ENCODE peak calls at places on chromosomes 12 and 14, in six cellular contexts. D, I, S, V, C and R are unnamed samples.

GRCh38 chr12:32198555-32198954 is 91.9 kb downstream of the BICD1 start:
- DNase-seq in D (no peak), I (no peak), S (no peak), V (no peak), C (no peak), R (peak)

GRCh38 chr14:100165376-100165775 is 5.9 kb upstream of the DEGS2 start:
- DNase-seq in D (peak), I (no peak), S (no peak), V (no peak), C (no peak), R (peak)

GRCh38 chr14:95835331-95835730 is 41.3 kb upstream of the TUNAR start:
- DNase-seq in D (no peak), I (no peak), S (no peak), V (no peak), C (no peak), R (no peak)

GRCh38 chr12:26878661-26879119 is 45.7 kb upstream of the ITPR2 start:
- DNase-seq in D (no peak), I (peak), S (peak), V (no peak), C (peak), R (no peak)

GRCh38 chr14:55399912-55400311 is 11.7 kb downstream of the ATG14 start:
- DNase-seq in D (no peak), I (no peak), S (no peak), V (no peak), C (no peak), R (peak)

GRCh38 chr12:51393676-51394545 is 2.7 kb upstream of the GALNT6 start:
- DNase-seq in D (peak), I (peak), S (peak), V (no peak), C (no peak), R (peak)

GRCh38 chr12:126734738-126735137 is 1532.2 kb upstream of the TMEM132C start:
- DNase-seq in D (no peak), I (no peak), S (no peak), V (no peak), C (no peak), R (no peak)

GRCh38 chr14:30621354-30621953 is 665 bp upstream of the SCFD1 start:
- DNase-seq in D (peak), I (no peak), S (peak), V (no peak), C (peak), R (peak)

GRCh38 chr12:110543252-110543959 is 39.7 kb downstream of the PPTC7 start:
- DNase-seq in D (no peak), I (peak), S (peak), V (peak), C (peak), R (peak)

GRCh38 chr12:25352078-25352918 is 101.6 kb upstream of the KRAS start:
- DNase-seq in D (no peak), I (no peak), S (no peak), V (peak), C (no peak), R (no peak)

GRCh38 chr12:77845831-77846230 is 15.1 kb downstream of the NAV3 start:
- DNase-seq in D (no peak), I (no peak), S (no peak), V (no peak), C (no peak), R (peak)

GRCh38 chr12:9588749-9589148 is 19.0 kb downstream of the KLRB1 start:
- DNase-seq in D (no peak), I (no peak), S (no peak), V (no peak), C (no peak), R (no peak)

GRCh38 chr14:77717608-77718305 is 9.9 kb downstream of the SLIRP start:
- DNase-seq in D (no peak), I (no peak), S (no peak), V (no peak), C (no peak), R (no peak)

GRCh38 chr12:106118278-106118820 is 20.4 kb downstream of the NUAK1 start:
- DNase-seq in D (no peak), I (no peak), S (no peak), V (no peak), C (no peak), R (no peak)

GRCh38 chr12:58172433-58173073 is 231.2 kb downstream of the ATP23 start:
- DNase-seq in D (no peak), I (no peak), S (no peak), V (no peak), C (no peak), R (no peak)

GRCh38 chr14:74574092-74574438 is 38.0 kb downstream of the LTBP2 start:
- DNase-seq in D (no peak), I (no peak), S (no peak), V (no peak), C (peak), R (no peak)

GRCh38 chr12:52582971-52583456 is 9.4 kb upstream of the KRT74 start:
- DNase-seq in D (peak), I (peak), S (peak), V (no peak), C (no peak), R (peak)

GRCh38 chr12:125540580-125541204 is 475.5 kb downstream of the AACS start:
- DNase-seq in D (no peak), I (no peak), S (no peak), V (no peak), C (no peak), R (no peak)

GRCh38 chr12:100141998-100142850 is 450 bp downstream of the BLTP3B start:
- DNase-seq in D (peak), I (peak), S (peak), V (no peak), C (peak), R (no peak)

GRCh38 chr14:66117600-66117999 is 368.6 kb upstream of the CCDC196 start:
- DNase-seq in D (no peak), I (no peak), S (no peak), V (no peak), C (no peak), R (peak)

GRCh38 chr14:21093769-21094681 is 4.4 kb downstream of the ZNF219 start:
- DNase-seq in D (peak), I (no peak), S (no peak), V (no peak), C (no peak), R (no peak)

GRCh38 chr14:64060199-64060545 is 207.4 kb downstream of the SYNE2 start:
- DNase-seq in D (no peak), I (peak), S (no peak), V (no peak), C (no peak), R (peak)

GRCh38 chr14:73789996-73790581 is 61.5 kb upstream of the PTGR2 start:
- DNase-seq in D (no peak), I (peak), S (peak), V (no peak), C (no peak), R (peak)

GRCh38 chr12:111819191-111820158 is 22.6 kb upstream of the MAPKAPK5 start:
- DNase-seq in D (no peak), I (no peak), S (no peak), V (no peak), C (no peak), R (peak)

GRCh38 chr12:1630081-1630826 is 1.2 kb downstream of the WNT5B start:
- DNase-seq in D (peak), I (peak), S (peak), V (no peak), C (peak), R (peak)

GRCh38 chr14:53927171-53927570 is 29.5 kb downstream of the BMP4 start:
- DNase-seq in D (no peak), I (no peak), S (no peak), V (no peak), C (no peak), R (no peak)

GRCh38 chr14:102140750-102141145 is 1.1 kb downstream of the WDR20 start:
- DNase-seq in D (no peak), I (no peak), S (no peak), V (no peak), C (no peak), R (no peak)

GRCh38 chr12:127899981-127900380 is 367.0 kb upstream of the TMEM132C start:
- DNase-seq in D (no peak), I (no peak), S (no peak), V (no peak), C (no peak), R (no peak)

GRCh38 chr12:127888948-127889347 is 378.0 kb upstream of the TMEM132C start:
- DNase-seq in D (no peak), I (peak), S (no peak), V (no peak), C (no peak), R (no peak)

GRCh38 chr12:127898616-127899015 is 368.4 kb upstream of the TMEM132C start:
- DNase-seq in D (no peak), I (no peak), S (no peak), V (no peak), C (no peak), R (no peak)

GRCh38 chr12:127893875-127894635 is 372.9 kb upstream of the TMEM132C start:
- DNase-seq in D (peak), I (no peak), S (no peak), V (no peak), C (no peak), R (no peak)
- TF ChIP-seq CTCF in D (peak), I (no peak), S (no peak), V (peak), C (peak), R (no peak)

GRCh38 chr12:65318186-65318685 is 39.8 kb downstream of the MSRB3 start:
- DNase-seq in D (no peak), I (no peak), S (no peak), V (no peak), C (no peak), R (no peak)
- TF ChIP-seq CTCF in D (no peak), I (no peak), S (no peak), V (no peak), C (no peak), R (no peak)

GRCh38 chr12:114935658-114936057 is 251.7 kb upstream of the TBX3 start:
- DNase-seq in D (no peak), I (no peak), S (no peak), V (no peak), C (no peak), R (peak)
- TF ChIP-seq CTCF in D (peak), I (no peak), S (no peak), V (no peak), C (no peak), R (no peak)

DNA sequence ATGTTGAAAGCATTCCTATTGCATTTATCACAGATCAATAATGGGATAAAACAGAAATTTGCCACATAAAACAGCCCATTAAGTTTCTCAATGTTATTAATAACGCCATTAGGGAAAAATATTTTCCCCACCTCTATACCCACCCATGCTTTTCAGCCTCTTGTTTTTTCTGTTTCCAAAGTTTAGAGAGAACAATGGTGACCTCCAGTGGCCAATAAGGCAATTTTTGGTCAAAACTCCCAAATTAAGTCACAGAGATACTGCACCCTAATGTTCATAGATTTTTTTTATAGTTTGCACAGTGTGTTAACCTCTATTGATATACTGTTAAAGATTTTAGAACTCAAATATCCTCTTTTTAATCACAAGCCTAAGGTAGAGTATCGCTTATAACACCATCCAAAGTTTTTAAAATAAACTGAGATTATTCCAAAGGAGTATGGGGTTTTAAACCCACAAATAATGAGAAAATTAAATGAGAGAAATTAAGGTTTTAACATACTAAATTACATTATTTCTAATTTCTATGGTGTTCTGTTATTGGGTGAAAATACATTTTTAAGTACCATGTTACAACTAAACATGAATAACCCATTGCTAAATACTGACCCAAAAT is 184.7 kb upstream of the DCN start:
- DNase-seq in D (no peak), I (no peak), S (no peak), V (no peak), C (no peak), R (no peak)
- TF ChIP-seq CTCF in D (peak), I (no peak), S (no peak), V (peak), C (peak), R (peak)